ENCODE peak calls at places on chromosomes 2 and 18, in six cellular contexts. R, S, U, A, E and C are unnamed samples.

GRCh38 chr2:39429738-39430137 is 7.3 kb downstream of the MAP4K3 start:
- DNase-seq in A (no peak), R (no peak), S (no peak), U (no peak), E (no peak), C (no peak)

GRCh38 chr2:233419626-233420431 is 65.5 kb downstream of the DGKD start:
- DNase-seq in A (peak), E (no peak), R (no peak), U (no peak), S (no peak), C (no peak)

GRCh38 chr2:224086226-224086911 is 47.3 kb upstream of the SERPINE2 start:
- DNase-seq in E (peak), R (peak), U (peak), A (no peak), S (no peak), C (no peak)

GRCh38 chr2:191165190-191165643 is 14.4 kb upstream of the STAT4 start:
- DNase-seq in R (peak), U (no peak), E (peak), A (peak), S (peak), C (peak)

GRCh38 chr2:239247401-239248245 is 153.2 kb downstream of the HDAC4 start:
- DNase-seq in U (peak), E (peak), S (no peak), A (no peak), R (no peak), C (no peak)

GRCh38 chr2:176423819-176424218 is 154.6 kb downstream of the MTX2 start:
- DNase-seq in E (no peak), S (no peak), U (no peak), A (no peak), R (no peak), C (no peak)

GRCh38 chr2:10169053-10169578 is 46.6 kb downstream of the RRM2 start:
- DNase-seq in U (no peak), S (no peak), E (peak), R (no peak), A (no peak), C (no peak)

GRCh38 chr2:101762451-101763171 is 65.1 kb downstream of the MAP4K4 start:
- DNase-seq in A (no peak), S (no peak), E (no peak), U (no peak), R (no peak), C (no peak)

GRCh38 chr18:907171-907879 is 2.7 kb downstream of the ADCYAP1 start:
- DNase-seq in U (peak), E (peak), A (no peak), S (no peak), R (no peak), C (peak)

GRCh38 chr2:172179045-172179742 is 76.5 kb upstream of the DLX2 start:
- DNase-seq in U (peak), E (peak), S (no peak), A (no peak), R (peak), C (no peak)

GRCh38 chr2:168039885-168040284 is 207.5 kb downstream of the STK39 start:
- DNase-seq in A (no peak), S (no peak), R (no peak), E (no peak), U (no peak), C (no peak)

GRCh38 chr2:239723486-239724193 is 301.5 kb downstream of the NDUFA10 start:
- DNase-seq in S (no peak), R (no peak), A (no peak), U (no peak), E (no peak), C (no peak)

GRCh38 chr2:121647396-121647795 is 1.9 kb downstream of the CLASP1 start:
- DNase-seq in E (no peak), U (no peak), A (no peak), R (no peak), S (no peak), C (no peak)

GRCh38 chr2:218332920-218333645 is 23.6 kb upstream of the CATIP start:
- DNase-seq in U (no peak), E (no peak), R (no peak), A (no peak), S (no peak), C (no peak)

GRCh38 chr2:240569998-240570530 is 1.8 kb downstream of the RNPEPL1 start:
- DNase-seq in U (no peak), S (no peak), E (no peak), A (no peak), R (no peak), C (no peak)

GRCh38 chr2:239263231-239263936 is 137.4 kb downstream of the HDAC4 start:
- DNase-seq in S (no peak), U (no peak), E (no peak), A (no peak), R (no peak), C (no peak)

GRCh38 chr2:209138079-209138478 is 285.8 kb upstream of the MAP2 start:
- DNase-seq in A (no peak), U (no peak), R (no peak), E (no peak), S (no peak), C (no peak)

GRCh38 chr2:37143986-37144385 is 12.8 kb downstream of the EIF2AK2 start:
- DNase-seq in A (no peak), U (no peak), S (no peak), E (peak), R (peak), C (no peak)

GRCh38 chr18:22485808-22486244 is 68.1 kb upstream of the CTAGE1 start:
- DNase-seq in U (no peak), E (peak), R (peak), A (no peak), S (no peak), C (no peak)

GRCh38 chr2:201273330-201273983 is 13.1 kb downstream of the CASP8 start:
- DNase-seq in A (peak), U (no peak), R (no peak), S (no peak), E (no peak), C (no peak)

GRCh38 chr2:102033028-102033749 is 41.4 kb downstream of the IL1R2 start:
- DNase-seq in R (peak), A (no peak), E (peak), S (no peak), U (peak), C (no peak)

GRCh38 chr2:166138144-166138543 is 10.3 kb upstream of the SCN1A start:
- DNase-seq in R (no peak), A (no peak), E (no peak), S (no peak), U (no peak), C (no peak)

GRCh38 chr2:237557633-237558015 is 8.8 kb upstream of the PRLH start:
- DNase-seq in R (no peak), S (no peak), E (no peak), U (no peak), A (no peak), C (no peak)

GRCh38 chr2:105183555-105184323 is 57.8 kb upstream of the GPR45 start:
- DNase-seq in S (no peak), U (no peak), A (no peak), R (no peak), E (no peak), C (no peak)

GRCh38 chr18:24659837-24660720 is 199.6 kb downstream of the HRH4 start:
- DNase-seq in U (peak), E (peak), A (peak), S (no peak), R (no peak), C (peak)

GRCh38 chr18:10499230-10499629 is 26.6 kb upstream of the NAPG start:
- DNase-seq in A (no peak), U (no peak), S (no peak), E (no peak), R (no peak), C (no peak)

GRCh38 chr2:96342085-96342484 is 6.5 kb downstream of the NCAPH start:
- DNase-seq in R (peak), S (no peak), A (peak), E (peak), U (peak), C (no peak)

GRCh38 chr18:11689972-11690570 is 1.0 kb downstream of the GNAL start:
- DNase-seq in S (no peak), R (peak), E (peak), A (no peak), U (peak), C (peak)

GRCh38 chr2:64636105-64636873 is 17.4 kb downstream of the SERTAD2 start:
- DNase-seq in E (no peak), A (no peak), R (no peak), U (no peak), S (no peak), C (no peak)

GRCh38 chr2:106982350-106982749 is 96.4 kb upstream of the ST6GAL2 start:
- DNase-seq in R (no peak), S (no peak), U (no peak), E (no peak), A (no peak), C (no peak)

GRCh38 chr2:5995832-5996231 is 303.6 kb downstream of the SOX11 start:
- DNase-seq in E (no peak), A (no peak), U (no peak), R (no peak), S (no peak), C (no peak)

GRCh38 chr18:62982600-62983251 is 267.4 kb downstream of the PHLPP1 start:
- DNase-seq in U (peak), S (peak), E (peak), A (peak), R (peak), C (peak)

GRCh38 chr18:70781860-70782453 is 493.1 kb downstream of the SOCS6 start:
- DNase-seq in R (peak), S (peak), U (peak), A (peak), E (peak), C (peak)

GRCh38 chr2:36439084-36439483 is 83.5 kb downstream of the CRIM1 start:
- DNase-seq in S (no peak), R (no peak), U (no peak), E (no peak), A (no peak), C (no peak)

GRCh38 chr18:43620936-43621335 is 343.6 kb upstream of the SYT4 start:
- DNase-seq in U (no peak), R (peak), A (no peak), S (peak), E (peak), C (peak)

GRCh38 chr2:233912799-233913423 is 4.3 kb upstream of the TRPM8 start:
- DNase-seq in R (peak), E (peak), S (no peak), U (peak), A (no peak), C (no peak)

GRCh38 chr2:166081131-166081632 is 46.6 kb downstream of the SCN1A start:
- DNase-seq in S (no peak), A (no peak), E (no peak), U (no peak), R (no peak), C (no peak)

GRCh38 chr2:217366246-217366645 is 506.4 kb upstream of the TNP1 start:
- DNase-seq in U (no peak), A (no peak), E (no peak), S (no peak), R (no peak), C (no peak)

GRCh38 chr2:156199588-156199987 is 132.9 kb downstream of the NR4A2 start:
- DNase-seq in E (no peak), A (no peak), R (no peak), U (no peak), S (no peak), C (no peak)